ENCODE peak calls at places on chromosomes 5 and 9, in four cellular contexts. W is RPMI8226, P is T1000, B is left cardiac atrium. H is an unnamed sample.

GRCh38 chr5:74183041-74183440 is 457.5 kb downstream of the ENC1 start:
- DNase-seq in P (no peak), W (no peak), B (no peak), H (no peak)

GRCh38 chr5:152142845-152143469 is 218.3 kb upstream of the GLRA1 start:
- DNase-seq in B (peak), P (peak), W (peak), H (peak)

GRCh38 chr9:2234371-2234893 is 219.3 kb downstream of the SMARCA2 start:
- DNase-seq in P (no peak), W (no peak), B (no peak), H (no peak)

GRCh38 chr9:129838707-129839259 is 3.5 kb downstream of the USP20 start:
- DNase-seq in W (no peak), P (peak), B (no peak), H (no peak)

GRCh38 chr5:127092690-127093089 is 19.4 kb upstream of the C5orf63 start:
- DNase-seq in W (no peak), P (peak), B (no peak), H (no peak)

GRCh38 chr9:4904322-4905134 is 80.5 kb upstream of the JAK2 start:
- DNase-seq in W (no peak), B (no peak), P (no peak), H (no peak)

GRCh38 chr5:24183941-24184340 is 460.8 kb downstream of the CDH10 start:
- DNase-seq in P (no peak), B (no peak), W (no peak), H (no peak)

GRCh38 chr9:34579819-34580185 is 9.7 kb downstream of the CNTFR start:
- DNase-seq in B (no peak), W (no peak), P (no peak), H (no peak)

GRCh38 chr9:119177141-119177540 is 192.1 kb downstream of the BRINP1 start:
- DNase-seq in B (no peak), P (no peak), W (no peak), H (no peak)

GRCh38 chr9:12846035-12846434 is 71.2 kb downstream of the LURAP1L start:
- DNase-seq in B (no peak), P (no peak), W (no peak), H (no peak)

GRCh38 chr5:128290152-128290858 is 206.7 kb downstream of the SLC12A2 start:
- DNase-seq in P (no peak), W (no peak), B (no peak), H (no peak)

GRCh38 chr9:5062631-5063030 is 77.6 kb downstream of the JAK2 start:
- DNase-seq in P (no peak), W (no peak), B (no peak), H (no peak)

GRCh38 chr5:44801992-44802391 is 6.8 kb upstream of the MRPS30 start:
- DNase-seq in B (no peak), P (no peak), W (no peak), H (no peak)

GRCh38 chr5:105961572-105961971 is 1709.2 kb downstream of the EFNA5 start:
- DNase-seq in W (no peak), B (no peak), P (no peak), H (no peak)

GRCh38 chr5:308672-309271 is 12.7 kb upstream of the AHRR start:
- DNase-seq in W (no peak), P (no peak), B (no peak), H (peak)

GRCh38 chr9:135414293-135414692 is 65.3 kb upstream of the PPP1R26 start:
- DNase-seq in P (no peak), W (no peak), B (no peak), H (no peak)